ENCODE peak calls at places on chromosomes 6 and 20, in four cellular contexts. Q is stimulated activated CD8-positive, alpha-beta memory T cell treated with anti-CD3 and anti-CD28 coated beads, Interleukin-15, amount 100 ng/mL, for 24 hours; G is HCT116; H is RWPE1. N is an unnamed sample.

GRCh38 chr20:42204261-42204660 is 586.1 kb upstream of the CHD6 start:
- DNase-seq in Q (no peak), G (no peak), H (no peak), N (no peak)

GRCh38 chr6:49462599-49462926 is 490 bp downstream of the MMUT start:
- DNase-seq in Q (no peak), G (no peak), H (no peak), N (no peak)

GRCh38 chr6:45886776-45887175 is 128.9 kb downstream of the CLIC5 start:
- DNase-seq in Q (no peak), G (no peak), H (no peak), N (no peak)

GRCh38 chr6:10684618-10685017 is 9.8 kb downstream of the C6orf52 start:
- DNase-seq in Q (no peak), G (no peak), H (no peak), N (no peak)

GRCh38 chr6:111813247-111814162 is 59.7 kb downstream of the FYN start:
- DNase-seq in Q (no peak), G (no peak), H (no peak), N (no peak)

GRCh38 chr6:127918506-127919427 is 17.9 kb upstream of the THEMIS start:
- DNase-seq in Q (no peak), G (no peak), H (no peak), N (no peak)

GRCh38 chr6:148307400-148307799 is 35.2 kb upstream of the SASH1 start:
- DNase-seq in Q (no peak), G (no peak), H (peak), N (no peak)

GRCh38 chr6:20751293-20751946 is 217.2 kb downstream of the CDKAL1 start:
- DNase-seq in Q (no peak), G (no peak), H (no peak), N (no peak)

GRCh38 chr6:126337323-126337722 is 2.6 kb upstream of the CENPW start:
- DNase-seq in Q (no peak), G (no peak), H (no peak), N (no peak)

GRCh38 chr6:118468682-118469465 is 79.2 kb upstream of the PLN start:
- DNase-seq in Q (no peak), G (no peak), H (peak), N (peak)

GRCh38 chr6:30614843-30615218 is 2.2 kb downstream of the PPP1R10 start:
- DNase-seq in Q (peak), G (peak), H (peak), N (peak)

GRCh38 chr6:154499854-154500589 is 10.5 kb downstream of the CNKSR3 start:
- DNase-seq in Q (no peak), G (no peak), H (no peak), N (peak)

GRCh38 chr20:47181056-47181862 is 175.2 kb downstream of the ZMYND8 start:
- DNase-seq in Q (no peak), G (peak), H (peak), N (peak)

GRCh38 chr20:63071541-63072181 is 64.9 kb upstream of the BHLHE23 start:
- DNase-seq in Q (no peak), G (no peak), H (peak), N (no peak)

GRCh38 chr6:13708679-13709261 is 2.9 kb downstream of the RANBP9 start:
- DNase-seq in Q (no peak), G (no peak), H (no peak), N (no peak)

GRCh38 chr6:125950293-125950692 is 6.3 kb upstream of the HINT3 start:
- DNase-seq in Q (no peak), G (no peak), H (peak), N (no peak)

GRCh38 chr6:118288355-118289124 is 259.6 kb upstream of the PLN start:
- DNase-seq in Q (no peak), G (no peak), H (no peak), N (peak)

GRCh38 chr6:30077218-30077617 is 1.6 kb upstream of the RNF39 start:
- DNase-seq in Q (no peak), G (no peak), H (no peak), N (no peak)

GRCh38 chr20:35711588-35712209 is 12.5 kb downstream of the ROMO1 start:
- DNase-seq in Q (no peak), G (no peak), H (no peak), N (no peak)

GRCh38 chr20:63957004-63957689 is 931 bp upstream of the UCKL1 start:
- DNase-seq in Q (peak), G (peak), H (peak), N (peak)

GRCh38 chr20:37364927-37365272 is 19.0 kb downstream of the SRC start:
- DNase-seq in Q (no peak), G (no peak), H (no peak), N (no peak)

GRCh38 chr6:11538049-11538798 is 675 bp downstream of the TMEM170B start:
- DNase-seq in Q (no peak), G (no peak), H (no peak), N (peak)

GRCh38 chr6:78347191-78347916 is 520.0 kb upstream of the IRAK1BP1 start:
- DNase-seq in Q (no peak), G (no peak), H (no peak), N (no peak)

GRCh38 chr6:112232845-112233256 is 21.5 kb downstream of the LAMA4 start:
- DNase-seq in Q (no peak), G (no peak), H (no peak), N (peak)

GRCh38 chr6:83708546-83708969 is 343 bp downstream of the SNAP91 start:
- DNase-seq in Q (no peak), G (no peak), H (peak), N (peak)

GRCh38 chr6:95318137-95318536 is 259.2 kb upstream of the MANEA start:
- DNase-seq in Q (no peak), G (no peak), H (no peak), N (no peak)

GRCh38 chr20:43525016-43525415 is 17.5 kb downstream of the L3MBTL1 start:
- DNase-seq in Q (no peak), G (no peak), H (no peak), N (no peak)

GRCh38 chr6:87897581-87898147 is 150.0 kb upstream of the SPACA1 start:
- DNase-seq in Q (no peak), G (no peak), H (peak), N (no peak)

GRCh38 chr6:16725145-16725864 is 36.0 kb downstream of the ATXN1 start:
- DNase-seq in Q (no peak), G (no peak), H (peak), N (no peak)

GRCh38 chr6:131782764-131783163 is 25.1 kb upstream of the ENPP1 start:
- DNase-seq in Q (no peak), G (no peak), H (no peak), N (no peak)

GRCh38 chr6:137401058-137401457 is 93.1 kb downstream of the OLIG3 start:
- DNase-seq in Q (no peak), G (no peak), H (no peak), N (no peak)

GRCh38 chr20:19371112-19371511 is 158.7 kb downstream of the SLC24A3 start:
- DNase-seq in Q (no peak), G (no peak), H (no peak), N (no peak)

GRCh38 chr6:11343963-11344714 is 111.7 kb upstream of the NEDD9 start:
- DNase-seq in Q (no peak), G (peak), H (peak), N (no peak)

GRCh38 chr6:84998223-84998622 is 233.8 kb upstream of the TBX18 start:
- DNase-seq in Q (no peak), G (no peak), H (no peak), N (no peak)

GRCh38 chr6:10801224-10801848 is 37.0 kb downstream of the MAK start:
- DNase-seq in Q (peak), G (peak), H (peak), N (peak)

GRCh38 chr20:48716086-48716485 is 111.7 kb downstream of the PREX1 start:
- DNase-seq in Q (no peak), G (no peak), H (no peak), N (no peak)

GRCh38 chr20:49888341-49889244 is 26.7 kb downstream of the SPATA2 start:
- DNase-seq in Q (peak), G (peak), H (peak), N (peak)

GRCh38 chr6:33730611-33731010 is 16.1 kb downstream of the IP6K3 start:
- DNase-seq in Q (no peak), G (no peak), H (no peak), N (no peak)